ENCODE peak calls at places on chromosomes 16 and 17, in four cellular contexts. Y is K562, G is hepatocyte, O is OCI-LY7. F is an unnamed sample.

GRCh38 chr16:61820398-61820797 is 215.8 kb downstream of the CDH8 start:
- DNase-seq in G (no peak), Y (no peak), O (no peak), F (no peak)

GRCh38 chr17:73969956-73970355 is 233.5 kb upstream of the RPL38 start:
- DNase-seq in O (no peak), G (peak), Y (no peak), F (no peak)

GRCh38 chr16:79093554-79093967 is 507.0 kb downstream of the MAF start:
- DNase-seq in Y (peak), O (no peak), G (no peak), F (no peak)

GRCh38 chr16:622920-623280 is 7.9 kb upstream of the WFIKKN1 start:
- DNase-seq in O (no peak), G (no peak), Y (peak), F (no peak)

GRCh38 chr17:14704121-14704520 is 403.2 kb downstream of the HS3ST3B1 start:
- DNase-seq in Y (no peak), G (no peak), O (no peak), F (no peak)

GRCh38 chr17:73591278-73592078 is 52.8 kb downstream of the SDK2 start:
- DNase-seq in G (no peak), Y (no peak), O (peak), F (no peak)

GRCh38 chr17:39653316-39653661 is 11.9 kb upstream of the TCAP start:
- DNase-seq in O (no peak), G (no peak), Y (peak), F (no peak)

GRCh38 chr16:4500283-4500682 is 24.1 kb downstream of the HMOX2 start:
- DNase-seq in Y (no peak), G (peak), O (no peak), F (no peak)

GRCh38 chr17:9676742-9677387 is 31.5 kb downstream of the USP43 start:
- DNase-seq in Y (no peak), O (no peak), G (no peak), F (no peak)

GRCh38 chr16:84720180-84720579 is 20.4 kb downstream of the USP10 start:
- DNase-seq in G (peak), O (no peak), Y (no peak), F (no peak)

GRCh38 chr16:4384497-4384896 is 12.8 kb downstream of the VASN start:
- DNase-seq in Y (no peak), O (no peak), G (peak), F (no peak)

GRCh38 chr16:3183445-3184139 is 4.4 kb upstream of the OR1F1 start:
- DNase-seq in Y (no peak), O (no peak), G (no peak), F (no peak)

GRCh38 chr16:85891776-85892166 is 7.2 kb upstream of the IRF8 start:
- DNase-seq in Y (no peak), O (no peak), G (peak), F (no peak)

GRCh38 chr17:47776330-47777197 is 43.5 kb downstream of the TBX21 start:
- DNase-seq in G (peak), Y (peak), O (peak), F (no peak)

GRCh38 chr16:3520398-3520797 is 19.6 kb downstream of the CLUAP1 start:
- DNase-seq in O (no peak), Y (no peak), G (peak), F (no peak)

GRCh38 chr17:40779181-40779909 is 3.0 kb downstream of the KRT27 start:
- DNase-seq in O (no peak), Y (peak), G (no peak), F (no peak)

GRCh38 chr17:32998893-32999240 is 7.2 kb downstream of the SPACA3 start:
- DNase-seq in O (no peak), G (no peak), Y (no peak), F (no peak)

GRCh38 chr17:74008196-74008595 is 195.3 kb upstream of the RPL38 start:
- DNase-seq in G (peak), O (peak), Y (peak), F (no peak)

GRCh38 chr17:78400581-78401240 is 22.3 kb downstream of the PGS1 start:
- DNase-seq in Y (no peak), G (no peak), O (no peak), F (no peak)

GRCh38 chr16:89643769-89644300 is 13.7 kb downstream of the CHMP1A start:
- DNase-seq in G (no peak), O (no peak), Y (peak), F (no peak)

GRCh38 chr17:7523033-7523432 is 25.8 kb upstream of the TNFSF12 start:
- DNase-seq in Y (peak), G (no peak), O (peak), F (no peak)

GRCh38 chr16:54655171-54655590 is 275.5 kb upstream of the IRX5 start:
- DNase-seq in Y (no peak), O (no peak), G (peak), F (no peak)

GRCh38 chr16:84960942-84961341 is 50.4 kb downstream of the ZDHHC7 start:
- DNase-seq in Y (no peak), G (no peak), O (no peak), F (no peak)

GRCh38 chr16:2148714-2149629 is 547 bp downstream of the RAB26 start:
- DNase-seq in Y (peak), O (peak), G (peak), F (no peak)

GRCh38 chr16:2149630-2150417 is 1.4 kb downstream of the RAB26 start:
- DNase-seq in Y (peak), G (no peak), O (peak), F (no peak)

GRCh38 chr16:2150418-2151187 is 2.2 kb downstream of the RAB26 start:
- DNase-seq in G (no peak), O (peak), Y (peak), F (no peak)

GRCh38 chr16:2152695-2153506 is 2.7 kb upstream of the TRAF7 start:
- DNase-seq in O (peak), Y (peak), G (peak), F (no peak)

GRCh38 chr16:2151188-2152091 is 3.0 kb downstream of the RAB26 start:
- DNase-seq in O (peak), Y (peak), G (no peak), F (no peak)
- H3K27ac ChIP-seq in O (peak), Y (peak), G (no peak), F (no peak)

GRCh38 chr16:13904179-13904691 is 15.7 kb upstream of the ERCC4 start:
- DNase-seq in O (no peak), Y (no peak), G (no peak), F (no peak)

GRCh38 chr16:13909069-13909468 is 10.9 kb upstream of the ERCC4 start:
- DNase-seq in Y (no peak), O (no peak), G (no peak), F (no peak)

GRCh38 chr16:13907431-13907830 is 12.5 kb upstream of the ERCC4 start:
- DNase-seq in Y (no peak), O (no peak), G (no peak), F (no peak)

GRCh38 chr16:13909872-13910303 is 10.1 kb upstream of the ERCC4 start:
- DNase-seq in O (no peak), Y (no peak), G (peak), F (no peak)

GRCh38 chr16:13906426-13907089 is 13.4 kb upstream of the ERCC4 start:
- DNase-seq in O (peak), Y (no peak), G (no peak), F (no peak)
- H2AFZ ChIP-seq in O (no peak), Y (peak), G (no peak), F (no peak)

DNA sequence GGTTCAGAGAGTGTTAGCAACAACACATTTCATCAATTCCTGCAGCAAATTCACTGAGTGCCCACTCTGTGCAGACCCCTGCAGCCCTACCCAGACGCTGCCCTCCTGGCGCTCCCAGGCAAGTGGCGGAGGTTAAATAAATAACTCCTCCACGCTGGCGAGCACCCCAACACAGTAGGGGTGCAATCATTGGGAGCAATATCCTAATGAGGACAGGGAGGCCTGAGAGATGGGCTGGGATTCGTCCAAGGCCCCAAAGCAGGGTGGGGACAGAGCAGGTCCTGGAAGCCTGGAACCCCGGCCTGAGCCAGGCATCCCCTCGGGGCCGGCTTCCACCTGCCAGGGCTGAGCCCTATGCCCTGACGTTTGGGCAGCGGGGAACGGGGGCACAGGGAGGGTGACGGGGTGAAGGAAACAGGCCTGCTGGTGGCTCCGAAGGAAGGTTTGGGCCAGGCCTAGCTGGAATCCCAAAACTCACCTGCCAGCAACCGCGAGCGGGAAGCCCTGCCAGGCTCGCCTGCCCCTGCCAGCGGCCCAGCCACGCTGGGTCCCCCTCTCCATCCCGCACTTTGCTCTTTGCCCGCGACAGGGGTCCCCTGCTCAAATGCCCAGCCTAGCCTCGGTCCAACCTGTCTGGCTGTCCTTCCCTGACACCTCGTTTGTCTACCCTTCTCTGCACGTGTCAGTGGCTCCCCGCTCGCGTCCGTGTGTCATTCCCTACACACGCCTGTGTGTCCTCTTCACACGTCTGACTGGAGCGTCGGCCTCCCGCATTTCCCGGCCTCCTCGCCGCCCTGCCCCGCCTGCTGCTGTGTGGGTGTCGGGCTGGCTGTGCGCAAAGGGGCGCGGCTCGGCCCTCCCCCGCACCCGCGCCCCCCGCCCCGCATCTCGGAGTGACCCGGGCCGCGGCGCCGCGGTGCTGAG is 721 bp upstream of the BEAN1 start:
- DNase-seq in O (no peak), Y (no peak), G (peak), F (no peak)
- H3K27ac ChIP-seq in O (no peak), Y (no peak), G (no peak), F (no peak)

GRCh38 chr17:80426671-80427326 is 11.8 kb downstream of the ENDOV start:
- DNase-seq in Y (peak), G (peak), O (peak), F (peak)
- H2AFZ ChIP-seq in Y (peak), G (no peak), O (no peak), F (peak)

GRCh38 chr16:2009791-2010510 is at the start of gene ZNF598:
- DNase-seq in Y (peak), O (peak), G (peak), F (peak)

GRCh38 chr16:2008009-2008526 is 1.6 kb downstream of the ZNF598 start:
- DNase-seq in Y (no peak), G (no peak), O (peak), F (no peak)

GRCh38 chr16:2009302-2009711 is 314 bp downstream of the ZNF598 start:
- DNase-seq in Y (no peak), O (peak), G (peak), F (no peak)

GRCh38 chr16:2007081-2007836 is 2.4 kb downstream of the ZNF598 start:
- DNase-seq in G (no peak), O (no peak), Y (no peak), F (no peak)

GRCh38 chr16:2008631-2009301 is 855 bp downstream of the ZNF598 start:
- DNase-seq in O (peak), G (no peak), Y (peak), F (no peak)
- H3K27ac ChIP-seq in O (peak), G (peak), Y (peak), F (no peak)

GRCh38 chr17:68790481-68790880 is 164.7 kb downstream of the ABCA8 start:
- DNase-seq in G (no peak), O (no peak), Y (no peak), F (no peak)
- H2AFZ ChIP-seq in G (no peak), O (no peak), Y (no peak), F (no peak)

GRCh38 chr16:70737377-70738082 is 51.7 kb upstream of the MTSS2 start:
- DNase-seq in Y (no peak), O (peak), G (peak), F (no peak)

GRCh38 chr16:70735141-70735979 is 49.5 kb upstream of the MTSS2 start:
- DNase-seq in O (no peak), Y (no peak), G (no peak), F (no peak)

GRCh38 chr16:70738083-70738977 is 52.5 kb upstream of the MTSS2 start:
- DNase-seq in O (peak), G (peak), Y (peak), F (no peak)

GRCh38 chr16:70734522-70734921 is 48.7 kb upstream of the MTSS2 start:
- DNase-seq in O (no peak), G (no peak), Y (no peak), F (no peak)

GRCh38 chr16:70736454-70737376 is 50.9 kb upstream of the MTSS2 start:
- DNase-seq in Y (no peak), O (peak), G (no peak), F (no peak)
- H3K27ac ChIP-seq in Y (no peak), O (peak), G (peak), F (peak)

GRCh38 chr17:72297326-72298115 is 176.7 kb downstream of the SOX9 start:
- DNase-seq in G (no peak), Y (no peak), O (no peak), F (no peak)
- H2AFZ ChIP-seq in G (no peak), Y (no peak), O (no peak), F (no peak)

DNA sequence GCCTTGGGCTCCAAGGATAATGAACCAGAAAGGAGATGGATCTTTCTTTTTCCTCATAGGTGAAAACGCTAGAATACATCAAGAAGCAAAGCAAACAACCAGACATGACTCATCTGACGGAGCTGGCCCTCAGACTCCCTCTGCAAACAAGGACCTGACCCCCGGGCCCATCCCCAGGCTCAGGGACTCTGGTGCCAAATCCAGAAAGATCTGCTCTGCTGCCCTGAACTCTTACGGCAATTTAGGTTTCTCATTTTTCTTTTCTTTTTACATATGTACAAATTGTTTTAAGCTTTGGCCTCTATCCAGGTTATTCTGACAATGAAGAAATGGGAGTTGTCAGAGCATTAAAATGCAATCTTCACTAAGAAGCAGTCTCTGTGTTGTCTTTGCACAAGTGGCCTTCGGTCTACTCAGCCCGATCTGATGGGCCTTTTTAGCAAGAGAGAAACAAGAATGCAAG is 17.7 kb downstream of the KNOP1 start:
- DNase-seq in O (no peak), G (peak), Y (no peak), F (no peak)
- H3K27ac ChIP-seq in O (no peak), G (peak), Y (no peak), F (no peak)

DNA sequence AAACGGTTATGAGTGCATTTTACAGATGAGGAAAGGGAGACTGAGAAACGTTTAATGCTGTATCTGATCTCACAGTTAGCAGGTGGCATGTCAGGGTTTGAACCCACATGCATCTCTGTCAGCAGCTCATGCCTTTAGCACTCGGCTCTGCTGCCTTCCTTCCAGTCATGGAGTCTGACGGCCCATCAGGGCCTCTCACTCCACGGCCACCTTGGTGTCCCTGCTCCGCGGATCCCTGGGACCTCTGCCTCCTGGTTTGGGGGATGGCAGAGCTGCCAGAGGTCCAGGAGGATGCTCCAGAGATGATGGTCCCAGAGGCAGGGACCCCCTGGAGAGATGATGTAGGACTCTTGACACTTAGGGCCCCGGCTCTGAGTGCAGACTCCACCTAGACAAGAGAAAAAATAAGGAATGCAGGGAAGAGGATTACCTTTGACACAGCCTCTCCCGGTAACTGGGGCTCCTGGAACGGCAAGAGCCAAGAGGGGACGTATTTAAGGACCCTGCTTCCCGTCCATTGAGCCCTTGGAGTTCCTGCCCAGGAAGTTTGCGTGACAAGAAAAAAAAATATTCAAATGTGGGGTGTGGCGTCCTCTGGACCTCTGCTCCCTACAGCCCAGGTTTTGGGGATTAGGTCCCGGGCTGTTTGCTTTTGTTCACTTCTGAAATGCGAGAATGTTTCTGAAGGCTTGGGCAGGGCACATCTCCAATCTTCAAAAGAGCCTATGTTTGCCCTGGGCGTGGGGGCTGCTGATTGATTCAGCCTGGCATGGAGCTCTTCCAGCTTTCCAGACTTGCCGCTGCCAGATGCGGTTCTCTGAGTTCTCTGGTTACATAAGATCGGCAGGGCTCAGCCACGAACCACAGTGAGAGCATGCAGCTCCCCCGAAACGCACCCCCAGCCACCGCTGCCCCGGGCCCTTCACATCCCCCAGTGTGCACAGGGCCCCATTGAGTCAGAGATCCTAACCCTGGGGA is at the start of gene ALDH3A1:
- DNase-seq in G (peak), O (no peak), Y (no peak), F (no peak)
- H2AFZ ChIP-seq in G (no peak), O (no peak), Y (no peak), F (no peak)

F was measured in neuronal stem cell.